ENCODE peak calls at places on chromosomes 4 and X, in six cellular contexts. H, Q, D, X, V and A are unnamed samples.
A peak's percentile ranks its signal among the peaks of the same experiment; 100 is the strongest.

GRCh38 chrX:41233988-41234387 is 100.0 kb upstream of the DDX3X start:
- DNase-seq in D (no peak), X (no peak), Q (no peak), V (no peak), H (no peak), A (no peak)

GRCh38 chr4:155419266-155419665 is 42.5 kb upstream of the MAP9 start:
- DNase-seq in V (no peak), Q (no peak), X (no peak), D (no peak), H (peak; percentile 7), A (peak; percentile 36)

GRCh38 chr4:40669504-40669903 is 39.8 kb upstream of the RBM47 start:
- DNase-seq in D (no peak), H (no peak), Q (no peak), X (no peak), V (peak; percentile 41), A (no peak)

GRCh38 chr4:68489338-68489737 is 42.1 kb downstream of the TMPRSS11E start:
- DNase-seq in D (no peak), H (no peak), Q (no peak), V (no peak), X (no peak), A (no peak)

GRCh38 chr4:7423801-7424552 is 10.8 kb downstream of the PSAPL1 start:
- DNase-seq in Q (peak; percentile 30), X (peak; percentile 35), H (no peak), D (no peak), V (no peak), A (no peak)

GRCh38 chr4:8403173-8403753 is 37.3 kb downstream of the ACOX3 start:
- DNase-seq in D (peak; percentile 38), V (no peak), X (peak; percentile 82), H (peak; percentile 80), Q (peak; percentile 75), A (peak; percentile 83)

GRCh38 chrX:5113128-5113527 is 1115.5 kb downstream of the NLGN4X start:
- DNase-seq in X (no peak), V (no peak), D (no peak), Q (no peak), H (peak; percentile 65), A (peak; percentile 14)

GRCh38 chr4:31007858-31008257 is 287.7 kb downstream of the PCDH7 start:
- DNase-seq in H (no peak), Q (no peak), X (no peak), D (no peak), V (no peak), A (no peak)

GRCh38 chr4:168516841-168517240 is 20.0 kb downstream of the PALLD start:
- DNase-seq in D (no peak), V (no peak), Q (no peak), X (no peak), H (no peak), A (peak; percentile 45)

GRCh38 chr4:112343330-112343729 is 46.2 kb downstream of the ALPK1 start:
- DNase-seq in D (no peak), Q (no peak), V (no peak), X (no peak), H (no peak), A (no peak)

GRCh38 chrX:49079489-49080428 is at the start of gene WDR45:
- DNase-seq in Q (peak; percentile 64), X (peak; percentile 80), D (peak; percentile 60), V (peak; percentile 76), H (peak; percentile 66), A (peak; percentile 68)

GRCh38 chrX:150770623-150771022 is 77.4 kb downstream of the MTMR1 start:
- DNase-seq in X (no peak), V (no peak), H (no peak), Q (no peak), D (no peak), A (no peak)

GRCh38 chr4:4761128-4761991 is 98.1 kb upstream of the MSX1 start:
- DNase-seq in V (peak; percentile 29), X (no peak), Q (no peak), D (no peak), H (no peak), A (no peak)
- TF ChIP-seq CTCF in V (peak; percentile 39), X (no peak), Q (no peak), D (no peak), H (peak; percentile 15), A (no peak)

DNA sequence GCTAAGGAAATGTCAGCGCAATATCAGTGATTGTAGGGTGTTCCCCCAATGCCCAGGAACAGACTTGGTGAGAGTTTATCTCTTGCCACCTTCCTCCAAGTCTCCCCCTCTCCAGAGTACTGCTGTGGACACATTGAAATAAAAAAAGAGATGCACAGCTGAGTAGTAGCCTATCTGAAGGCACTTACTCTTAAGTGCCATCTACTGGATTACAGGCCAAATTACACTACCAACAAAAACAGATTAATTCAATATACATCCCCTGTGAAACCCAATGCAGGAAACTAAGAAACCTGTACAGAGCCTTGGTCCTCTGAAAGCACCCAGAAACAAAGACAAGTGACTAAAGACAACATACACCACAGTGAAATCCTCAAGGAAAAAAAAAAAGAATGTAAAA is 460.3 kb downstream of the ZIC3 start:
- DNase-seq in V (no peak), X (no peak), Q (no peak), D (no peak), H (peak; percentile 41), A (peak; percentile 14)
- TF ChIP-seq CTCF in V (peak; percentile 55), X (no peak), Q (no peak), D (no peak), H (peak; percentile 57), A (peak; percentile 49)

GRCh38 chr4:116796022-116796421 is 289.4 kb downstream of the TRAM1L1 start:
- DNase-seq in H (no peak), V (no peak), D (no peak), X (no peak), Q (no peak), A (peak; percentile 8)
- TF ChIP-seq CTCF in H (no peak), V (no peak), D (no peak), X (no peak), Q (no peak), A (no peak)

DNA sequence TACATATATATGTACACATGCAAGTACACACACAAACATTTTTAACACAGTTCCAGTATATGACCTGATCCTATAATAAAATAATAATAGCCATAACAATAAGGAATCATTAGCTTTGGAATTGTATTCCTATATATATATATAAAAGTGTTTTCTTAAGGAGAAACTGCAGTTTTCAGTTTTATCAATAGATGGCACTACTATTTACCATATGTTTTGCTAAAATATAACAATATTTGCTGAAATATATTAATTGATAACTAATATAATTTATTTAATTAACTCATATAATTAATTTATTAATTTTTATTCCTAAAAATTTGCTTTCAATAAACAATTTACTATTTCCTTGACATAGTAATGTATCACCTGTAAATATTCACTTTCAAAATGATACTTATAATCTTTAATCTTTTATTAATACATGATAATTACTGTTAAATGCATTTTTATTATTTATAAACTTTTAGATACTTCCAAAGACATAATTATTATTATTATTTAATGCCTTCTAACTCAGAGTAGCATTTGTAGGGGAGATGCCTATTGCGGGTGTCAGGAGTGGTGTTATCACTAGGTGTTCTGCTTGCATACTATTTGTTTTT is 599.5 kb downstream of the FSTL5 start:
- DNase-seq in Q (no peak), D (no peak), V (no peak), X (no peak), H (peak; percentile 43), A (peak; percentile 17)
- TF ChIP-seq CTCF in Q (no peak), D (no peak), V (peak; percentile 35), X (peak; percentile 23), H (peak; percentile 31), A (peak; percentile 38)

GRCh38 chrX:8879750-8880149 is 78.6 kb upstream of the FAM9A start:
- DNase-seq in D (peak; percentile 14), V (no peak), H (peak; percentile 20), X (peak; percentile 24), Q (no peak), A (peak; percentile 49)
- TF ChIP-seq CTCF in D (peak; percentile 39), V (peak; percentile 74), H (peak; percentile 67), X (peak; percentile 52), Q (no peak), A (peak; percentile 48)

GRCh38 chrX:85109235-85109634 is 105.6 kb downstream of the APOOL start:
- DNase-seq in D (no peak), Q (no peak), V (no peak), H (peak; percentile 31), X (no peak), A (no peak)

GRCh38 chrX:85112270-85112669 is 108.6 kb downstream of the APOOL start:
- DNase-seq in Q (no peak), D (no peak), X (no peak), H (no peak), V (no peak), A (no peak)

GRCh38 chrX:85113746-85114145 is 110.1 kb downstream of the APOOL start:
- DNase-seq in V (no peak), Q (no peak), X (no peak), D (no peak), H (no peak), A (no peak)

GRCh38 chrX:85114171-85114570 is 110.5 kb downstream of the APOOL start:
- DNase-seq in V (no peak), X (no peak), H (no peak), D (no peak), Q (no peak), A (no peak)

DNA sequence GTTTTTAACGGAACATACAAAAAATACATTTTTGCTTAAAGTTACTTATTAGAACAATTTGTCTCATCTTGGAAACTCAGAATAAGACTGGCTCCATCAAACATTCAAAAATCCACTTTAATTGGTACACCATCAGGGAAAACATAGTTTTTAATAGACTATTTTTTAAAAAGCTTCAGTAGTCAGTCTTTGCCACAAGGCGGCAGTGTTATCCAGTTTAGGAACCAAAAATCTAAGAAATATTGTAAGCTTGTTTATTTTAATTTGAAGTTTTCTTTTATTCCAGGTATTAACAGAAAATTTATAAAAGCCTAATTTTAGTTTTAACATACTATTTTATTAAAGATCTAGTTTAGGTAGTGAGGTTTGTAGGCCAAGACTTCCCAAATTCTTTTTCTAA is 107.7 kb downstream of the APOOL start:
- DNase-seq in H (peak; percentile 32), D (no peak), X (no peak), Q (no peak), V (no peak), A (peak; percentile 30)
- TF ChIP-seq CTCF in H (peak; percentile 70), D (peak; percentile 51), X (peak; percentile 48), Q (peak; percentile 27), V (peak; percentile 80), A (peak; percentile 59)

GRCh38 chr4:118761387-118762016 is 74.4 kb downstream of the SEC24D start:
- DNase-seq in V (no peak), X (no peak), Q (no peak), D (no peak), H (no peak), A (no peak)
- TF ChIP-seq CTCF in V (no peak), X (no peak), Q (no peak), D (no peak), H (no peak), A (no peak)